ENCODE peak calls at places on chromosomes 13 and 19, in seven cellular contexts. R is mesenteric fat pad; V is activated naive CD8-positive, alpha-beta T cell treated with anti-CD3 and anti-CD28 coated beads for 36 hours; U is NCI-H2081; K is stomach; E is H54; Z is C1 segment of cervical spinal cord. C is an unnamed sample.

GRCh38 chr13:72567566-72567965 is 159.9 kb downstream of the MZT1 start:
- DNase-seq in R (no peak), V (no peak), U (no peak), K (no peak), E (no peak), Z (no peak), C (no peak)

GRCh38 chr13:39451860-39452301 is 151.1 kb downstream of the LHFPL6 start:
- DNase-seq in R (no peak), V (no peak), U (peak), K (no peak), E (no peak), Z (no peak), C (no peak)

GRCh38 chr13:94209110-94209509 is 270.4 kb downstream of the DCT start:
- DNase-seq in R (no peak), V (no peak), U (peak), K (no peak), E (no peak), Z (no peak), C (no peak)

GRCh38 chr19:38315657-38316476 is at the start of gene YIF1B:
- DNase-seq in R (peak), V (peak), U (peak), K (peak), E (peak), Z (peak), C (peak)

GRCh38 chr13:43492745-43493144 is 294.0 kb downstream of the ENOX1 start:
- DNase-seq in R (no peak), V (no peak), U (no peak), K (no peak), E (no peak), Z (no peak), C (no peak)

GRCh38 chr13:112341976-112342735 is 34.0 kb upstream of the SPACA7 start:
- DNase-seq in R (peak), V (no peak), U (no peak), K (no peak), E (no peak), Z (no peak), C (no peak)

GRCh38 chr19:47697863-47698609 is 15.2 kb upstream of the EHD2 start:
- DNase-seq in R (peak), V (peak), U (peak), K (peak), E (peak), Z (peak), C (no peak)

GRCh38 chr13:113653264-113654174 is 4.5 kb downstream of the ATP4B start:
- DNase-seq in R (peak), V (no peak), U (peak), K (peak), E (no peak), Z (no peak), C (no peak)

GRCh38 chr13:79108914-79109643 is 297.0 kb downstream of the RBM26 start:
- DNase-seq in R (no peak), V (no peak), U (peak), K (no peak), E (no peak), Z (no peak), C (no peak)

GRCh38 chr19:52941941-52942370 is 18.7 kb upstream of the ZNF888 start:
- DNase-seq in R (no peak), V (peak), U (no peak), K (peak), E (no peak), Z (no peak), C (no peak)

C was measured in thoracic aorta.